ENCODE peak calls at places on chromosome 3, in six cellular contexts. D is neural crest cell, H is Peyer's patch, C is HFF-Myc, G is progenitor cell of endocrine pancreas, Q is K562. Z is an unnamed sample.

GRCh38 chr3:31004025-31004678 is 109.7 kb upstream of the GADL1 start:
- DNase-seq in D (no peak), H (no peak), C (peak; percentile 14), G (no peak), Q (no peak), Z (no peak)

GRCh38 chr3:170697803-170698350 is 112.0 kb upstream of the SLC7A14 start:
- DNase-seq in D (no peak), H (no peak), C (no peak), G (no peak), Q (no peak), Z (no peak)

GRCh38 chr3:78825118-78825857 is 942.5 kb downstream of the ROBO1 start:
- DNase-seq in D (no peak), H (no peak), C (no peak), G (no peak), Q (no peak), Z (no peak)

GRCh38 chr3:117893638-117894037 is 1141.0 kb downstream of the IGSF11 start:
- DNase-seq in D (no peak), H (no peak), C (no peak), G (no peak), Q (no peak), Z (no peak)

GRCh38 chr3:26018889-26019288 is 229.0 kb downstream of the OXSM start:
- DNase-seq in D (no peak), H (no peak), C (no peak), G (no peak), Q (no peak), Z (no peak)

GRCh38 chr3:23589586-23589985 is 216.2 kb upstream of the UBE2E1 start:
- DNase-seq in D (no peak), H (no peak), C (no peak), G (no peak), Q (no peak), Z (no peak)

GRCh38 chr3:157335677-157336076 is 101.0 kb upstream of the PTX3 start:
- DNase-seq in D (peak; percentile 57), H (no peak), C (peak; percentile 37), G (no peak), Q (no peak), Z (no peak)

GRCh38 chr3:48560648-48561018 is 2.9 kb downstream of the UCN2 start:
- DNase-seq in D (no peak), H (no peak), C (no peak), G (no peak), Q (no peak), Z (no peak)

GRCh38 chr3:102036015-102036414 is 186.7 kb downstream of the NFKBIZ start:
- DNase-seq in D (no peak), H (peak; percentile 42), C (no peak), G (no peak), Q (no peak), Z (no peak)

GRCh38 chr3:55482496-55483195 is 4.5 kb downstream of the WNT5A start:
- DNase-seq in D (peak; percentile 33), H (no peak), C (no peak), G (no peak), Q (no peak), Z (no peak)

GRCh38 chr3:65342084-65342683 is 654.4 kb upstream of the ADAMTS9 start:
- DNase-seq in D (peak; percentile 56), H (no peak), C (no peak), G (peak; percentile 32), Q (peak; percentile 61), Z (no peak)

GRCh38 chr3:119796785-119797184 is 14.9 kb downstream of the NR1I2 start:
- DNase-seq in D (no peak), H (no peak), C (no peak), G (no peak), Q (no peak), Z (no peak)

GRCh38 chr3:152183473-152183872 is 85.3 kb upstream of the MBNL1 start:
- DNase-seq in D (peak; percentile 15), H (peak; percentile 54), C (no peak), G (peak; percentile 8), Q (peak; percentile 68), Z (no peak)
- TF ChIP-seq CTCF in D (peak; percentile 55), H (peak; percentile 48), C (peak; percentile 41), G (peak; percentile 60), Q (peak; percentile 78), Z (peak; percentile 86)

GRCh38 chr3:134126153-134126552 is 96.4 kb upstream of the SLCO2A1 start:
- DNase-seq in D (no peak), H (no peak), C (no peak), G (no peak), Q (no peak), Z (no peak)
- TF ChIP-seq CTCF in D (no peak), H (no peak), C (peak; percentile 24), G (no peak), Q (no peak), Z (no peak)

DNA sequence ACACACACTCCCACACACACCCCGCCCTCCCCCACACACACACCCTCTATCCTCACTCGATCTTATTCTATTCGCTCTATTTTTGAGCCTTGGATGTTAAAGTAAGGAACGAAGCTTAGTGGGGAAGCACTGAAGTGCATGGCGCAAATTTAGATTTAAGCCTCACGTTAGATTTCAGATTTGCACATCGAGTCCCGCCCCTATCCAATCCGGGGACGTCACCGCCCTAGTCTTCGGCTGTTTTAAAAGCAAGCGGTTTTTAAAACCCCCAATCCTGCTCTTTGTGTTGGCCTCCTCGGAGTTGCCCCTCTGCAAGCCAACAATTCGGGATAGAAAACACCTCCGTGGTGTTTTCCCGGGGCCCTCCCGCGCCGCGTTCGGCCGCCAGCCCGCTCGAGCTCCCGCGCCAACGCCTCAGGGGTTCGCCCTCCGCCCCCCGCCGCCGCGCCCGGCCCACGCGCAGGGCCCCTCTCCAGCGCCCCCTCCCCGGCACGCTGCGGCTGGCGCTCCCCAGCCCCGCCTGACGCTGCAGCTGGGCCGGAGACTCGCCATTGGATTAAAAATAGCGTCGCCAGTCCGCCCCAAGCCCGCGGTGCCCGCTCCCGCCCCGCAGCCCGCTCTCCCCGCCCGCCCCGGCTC is at the start of gene USP13:
- DNase-seq in D (peak; percentile 71), H (peak; percentile 67), C (peak; percentile 50), G (peak; percentile 65), Q (peak; percentile 44), Z (peak; percentile 43)
- TF ChIP-seq CTCF in D (no peak), H (no peak), C (no peak), G (peak; percentile 23), Q (no peak), Z (no peak)

DNA sequence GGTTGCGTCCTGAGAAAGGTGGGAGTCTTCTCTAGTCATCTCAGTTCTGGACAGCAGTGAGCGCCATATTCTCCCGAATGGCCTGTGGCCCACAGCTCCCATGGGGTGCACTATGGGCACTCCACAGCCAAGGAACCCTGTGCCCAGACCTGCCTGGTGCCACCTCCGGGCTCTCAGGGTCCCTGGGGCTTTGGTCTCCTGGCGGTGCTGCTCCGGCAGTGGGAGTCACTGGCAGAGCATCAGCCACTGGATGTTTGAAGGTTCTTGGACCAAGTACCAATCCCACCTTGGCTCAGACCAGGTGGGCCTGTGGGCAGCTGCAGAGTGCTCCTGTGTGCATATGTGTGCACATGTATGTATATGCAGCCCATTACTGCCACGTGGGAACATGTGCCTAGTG is 68.3 kb upstream of the RPL32 start:
- DNase-seq in D (no peak), H (no peak), C (no peak), G (no peak), Q (no peak), Z (no peak)
- TF ChIP-seq CTCF in D (no peak), H (no peak), C (no peak), G (no peak), Q (no peak), Z (no peak)

GRCh38 chr3:10948326-10948725 is 44.2 kb upstream of the SLC6A1 start:
- DNase-seq in D (no peak), H (no peak), C (no peak), G (no peak), Q (no peak), Z (no peak)

GRCh38 chr3:10949197-10949596 is 43.4 kb upstream of the SLC6A1 start:
- DNase-seq in D (no peak), H (no peak), C (no peak), G (no peak), Q (no peak), Z (no peak)

GRCh38 chr3:10952525-10952924 is 40.0 kb upstream of the SLC6A1 start:
- DNase-seq in D (no peak), H (no peak), C (no peak), G (no peak), Q (no peak), Z (no peak)

GRCh38 chr3:10951295-10951926 is 41.1 kb upstream of the SLC6A1 start:
- DNase-seq in D (no peak), H (no peak), C (no peak), G (no peak), Q (no peak), Z (no peak)

DNA sequence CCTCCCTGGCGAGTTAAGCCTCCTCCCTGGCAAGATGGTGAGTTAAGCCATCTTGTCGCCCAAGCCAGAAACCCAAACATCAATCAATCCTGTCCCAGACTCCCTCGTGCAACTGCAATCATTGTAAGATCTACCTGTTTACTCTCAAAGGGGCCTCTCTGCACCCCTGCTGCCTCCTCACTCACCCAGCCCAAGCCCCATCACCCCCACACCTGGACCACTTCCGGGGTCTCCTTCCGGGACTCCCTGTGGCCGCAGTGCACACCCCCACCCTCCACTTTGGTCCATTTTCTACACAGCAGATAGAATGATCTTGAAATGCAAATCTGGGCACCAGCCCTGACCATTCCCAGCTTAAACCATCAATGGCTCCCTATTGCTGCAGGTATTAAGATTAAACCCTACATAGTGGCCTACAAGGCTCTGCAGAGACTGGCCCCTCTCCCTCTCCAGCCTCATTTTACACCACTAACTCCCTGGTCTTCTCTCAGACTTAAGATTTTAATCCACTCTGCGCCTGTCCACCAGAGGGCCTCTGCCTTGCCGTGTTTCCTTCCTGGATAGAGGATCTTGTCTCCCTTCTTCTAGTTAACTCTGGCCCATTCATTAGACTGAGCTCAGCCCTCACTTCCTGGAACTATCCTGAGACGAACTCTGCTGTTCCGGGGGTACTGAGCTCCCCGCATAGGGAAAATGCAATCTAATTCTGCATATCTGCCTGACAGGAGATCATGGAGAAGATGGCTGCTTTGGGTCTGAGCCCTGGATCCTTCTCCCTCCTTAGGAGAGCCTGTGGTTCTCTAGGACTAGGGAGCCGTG is 41.9 kb upstream of the SLC6A1 start:
- DNase-seq in D (peak; percentile 36), H (no peak), C (no peak), G (no peak), Q (peak; percentile 57), Z (no peak)
- TF ChIP-seq CTCF in D (peak; percentile 73), H (peak; percentile 39), C (peak; percentile 61), G (peak; percentile 55), Q (peak; percentile 71), Z (no peak)

Z was measured in CD4-positive, alpha-beta T cell.